ENCODE peak calls at places on chromosomes 12 and 14, in eight cellular contexts. C is heart right ventricle; N is CD4-positive, alpha-beta memory T cell; Y is lower lobe of right lung; H is upper lobe of right lung; I is dorsolateral prefrontal cortex; R is uterus; S is cardiac muscle cell. Z is an unnamed sample. For H3K27me3, the result is how much of the 10 kb centered on the place peaks cover.

GRCh38 chr12:103326190-103326589 is 169.6 kb downstream of the C12orf42 start:
- DNase-seq in S (no peak), C (no peak), I (no peak), N (no peak), Y (no peak), R (no peak), H (no peak), Z (peak)

GRCh38 chr12:122079038-122079531 is 529 bp downstream of the MLXIP start:
- DNase-seq in Y (peak), S (no peak), N (no peak), H (peak), C (no peak), I (no peak), R (no peak), Z (peak)

GRCh38 chr14:77593501-77593911 is 22.9 kb downstream of the SPTLC2 start:
- DNase-seq in R (no peak), I (no peak), C (no peak), S (peak), N (peak), Y (no peak), H (no peak), Z (no peak)

GRCh38 chr12:87020071-87020470 is 763.9 kb upstream of the MGAT4C start:
- DNase-seq in I (no peak), R (no peak), C (no peak), H (no peak), S (peak), N (no peak), Y (no peak), Z (no peak)

GRCh38 chr12:24496755-24497154 is 452.1 kb downstream of the BCAT1 start:
- DNase-seq in R (no peak), C (no peak), I (no peak), N (no peak), Y (no peak), H (no peak), S (peak), Z (no peak)

GRCh38 chr14:38900887-38901286 is 202.1 kb downstream of the SEC23A start:
- DNase-seq in R (no peak), Y (no peak), S (no peak), C (no peak), H (no peak), N (no peak), I (no peak), Z (no peak)

GRCh38 chr12:76680940-76681339 is 83.0 kb upstream of the ZDHHC17 start:
- DNase-seq in N (no peak), S (no peak), H (no peak), C (no peak), I (no peak), R (no peak), Y (no peak), Z (no peak)

GRCh38 chr12:27790179-27790578 is 10.1 kb upstream of the MANSC4 start:
- DNase-seq in C (no peak), I (no peak), N (no peak), Y (no peak), R (no peak), S (no peak), H (no peak), Z (no peak)

GRCh38 chr14:28704153-28704552 is 62.4 kb upstream of the FOXG1 start:
- DNase-seq in R (no peak), S (no peak), N (no peak), Y (no peak), H (no peak), I (no peak), C (no peak), Z (no peak)

GRCh38 chr12:47222960-47223847 is 143.4 kb upstream of the AMIGO2 start:
- DNase-seq in C (no peak), S (peak), H (no peak), I (no peak), Y (no peak), R (no peak), N (no peak), Z (peak)

GRCh38 chr12:91877022-91877421 is 268.6 kb downstream of the BTG1 start:
- DNase-seq in H (peak), I (no peak), S (peak), R (no peak), C (no peak), Y (peak), N (peak), Z (no peak)

GRCh38 chr12:59742831-59743230 is 147.0 kb downstream of the SLC16A7 start:
- DNase-seq in N (no peak), H (no peak), I (no peak), Y (no peak), C (no peak), S (peak), R (no peak), Z (no peak)

GRCh38 chr12:129084875-129085826 is 231.9 kb downstream of the GLT1D1 start:
- DNase-seq in Y (no peak), S (no peak), R (no peak), H (no peak), C (no peak), I (no peak), N (no peak), Z (no peak)

GRCh38 chr14:42113358-42114070 is 506.8 kb downstream of the LRFN5 start:
- DNase-seq in S (no peak), H (peak), R (no peak), Y (no peak), N (no peak), C (no peak), I (no peak), Z (no peak)

GRCh38 chr14:103391048-103391447 is 5.8 kb downstream of the MARK3 start:
- DNase-seq in I (no peak), R (no peak), Y (no peak), C (no peak), N (peak), S (peak), H (no peak), Z (peak)

GRCh38 chr12:130571734-130572133 is 144.4 kb downstream of the RIMBP2 start:
- DNase-seq in Y (no peak), H (no peak), C (no peak), R (no peak), S (no peak), N (no peak), I (no peak), Z (no peak)

GRCh38 chr12:130454296-130454695 is 116.6 kb downstream of the PIWIL1 start:
- DNase-seq in R (no peak), C (no peak), N (no peak), I (no peak), Y (no peak), S (no peak), H (no peak), Z (no peak)

GRCh38 chr12:67364228-67364627 is 95.1 kb downstream of the CAND1 start:
- DNase-seq in N (no peak), C (no peak), H (no peak), S (peak), R (no peak), Y (no peak), I (no peak), Z (no peak)

GRCh38 chr14:47040490-47040889 is 388.9 kb upstream of the RPL10L start:
- DNase-seq in N (no peak), C (no peak), S (no peak), H (no peak), Y (no peak), I (no peak), R (no peak), Z (peak)

GRCh38 chr14:55028066-55028465 is 1.0 kb downstream of the SOCS4 start:
- DNase-seq in I (no peak), C (no peak), S (peak), Y (no peak), R (no peak), H (no peak), N (no peak), Z (no peak)

GRCh38 chr14:20688167-20688839 is at the start of gene ANG:
- DNase-seq in S (no peak), N (no peak), I (no peak), H (no peak), R (no peak), C (no peak), Y (no peak), Z (no peak)

GRCh38 chr14:51607677-51608076 is 44.0 kb upstream of the FRMD6 start:
- DNase-seq in C (no peak), R (no peak), S (no peak), I (no peak), H (no peak), N (no peak), Y (no peak), Z (no peak)

DNA sequence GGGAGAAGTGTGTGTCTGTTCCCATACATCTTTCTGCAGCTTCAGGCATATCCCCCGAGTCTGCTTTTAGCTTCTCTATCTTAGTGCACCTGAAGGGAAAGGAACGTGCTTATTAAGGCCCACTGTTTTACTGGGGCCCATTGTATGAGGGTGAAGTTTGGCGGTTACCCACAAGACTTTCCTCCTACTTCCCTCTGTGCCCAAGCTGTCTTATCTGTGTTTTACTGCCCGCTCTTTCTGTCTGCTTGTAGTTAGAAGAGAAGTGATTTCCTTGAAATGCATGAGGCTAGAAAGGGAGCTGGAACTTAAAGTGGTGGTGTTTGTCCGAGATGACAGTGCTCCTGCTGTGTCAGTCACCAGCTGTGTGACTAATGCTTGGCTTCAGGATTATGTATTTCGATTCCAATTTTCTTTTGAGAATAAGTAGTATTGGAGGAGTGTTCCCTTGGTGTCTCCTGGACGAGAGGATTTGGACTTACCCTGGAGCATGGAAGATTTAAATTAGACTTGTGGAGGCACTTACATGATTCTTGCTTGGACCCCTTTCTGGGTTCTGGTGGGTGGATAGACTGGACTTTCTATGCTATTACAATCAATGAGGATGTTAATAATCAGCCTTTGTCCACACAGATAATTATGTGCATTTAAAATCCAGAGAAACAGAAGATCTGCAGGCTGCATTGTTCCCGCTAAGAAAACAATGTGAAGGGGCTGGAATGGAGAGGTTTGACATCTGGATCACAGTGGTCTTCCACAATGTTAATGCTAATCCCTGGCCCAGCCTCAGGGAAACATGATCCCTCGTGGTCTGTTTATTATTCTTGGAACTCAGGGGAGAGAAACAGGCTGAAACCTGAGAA is 13.9 kb upstream of the KRT86 start:
- DNase-seq in I (no peak), Y (no peak), C (no peak), N (no peak), R (no peak), H (no peak), S (no peak), Z (no peak)
- H3K27me3 ChIP-seq in I (under half), Y (under half), C (half or more), N (under half), R (under half), H (under half), S (half or more), Z (under half)

GRCh38 chr14:61568572-61569011 is 126.7 kb upstream of the HIF1A start:
- DNase-seq in H (peak), Y (peak), C (peak), I (no peak), R (no peak), S (no peak), N (peak), Z (peak)
- H3K4me3 ChIP-seq in H (peak), Y (peak), C (peak), I (peak), R (no peak), S (no peak), N (no peak), Z (peak)

GRCh38 chr14:33909380-33910084 is 41.3 kb downstream of the EGLN3 start:
- DNase-seq in C (no peak), S (no peak), N (no peak), I (no peak), Y (no peak), R (no peak), H (no peak), Z (no peak)

GRCh38 chr14:33906968-33907367 is 43.9 kb downstream of the EGLN3 start:
- DNase-seq in Y (no peak), H (no peak), R (no peak), N (no peak), S (no peak), I (no peak), C (no peak), Z (no peak)

GRCh38 chr14:33904609-33905008 is 46.3 kb downstream of the EGLN3 start:
- DNase-seq in S (no peak), C (no peak), I (no peak), H (no peak), Y (no peak), N (no peak), R (no peak), Z (no peak)

GRCh38 chr14:33911046-33911445 is 39.8 kb downstream of the EGLN3 start:
- DNase-seq in C (no peak), R (no peak), N (no peak), S (no peak), Y (no peak), I (no peak), H (no peak), Z (no peak)

GRCh38 chr14:33908540-33909223 is 42.2 kb downstream of the EGLN3 start:
- DNase-seq in Y (no peak), H (no peak), R (no peak), S (no peak), N (no peak), C (no peak), I (no peak), Z (peak)
- H3K27me3 ChIP-seq in Y (under half), H (under half), R (under half), S (under half), N (under half), C (under half), I (under half), Z (under half)

GRCh38 chr12:6849427-6849826 is 1.7 kb downstream of the CDCA3 start:
- DNase-seq in Y (no peak), I (no peak), C (no peak), R (no peak), N (no peak), S (no peak), H (no peak), Z (no peak)
- H3K4me3 ChIP-seq in Y (no peak), I (no peak), C (no peak), R (no peak), N (no peak), S (no peak), H (no peak), Z (no peak)

GRCh38 chr12:52331039-52331438 is 9.8 kb upstream of the KRT83 start:
- DNase-seq in N (no peak), C (no peak), Y (no peak), R (no peak), I (no peak), S (no peak), H (no peak), Z (no peak)

GRCh38 chr12:52333321-52333720 is 12.1 kb upstream of the KRT83 start:
- DNase-seq in I (no peak), Y (no peak), R (no peak), S (no peak), H (no peak), N (no peak), C (no peak), Z (no peak)

GRCh38 chr12:52331833-52332232 is 10.6 kb upstream of the KRT83 start:
- DNase-seq in I (no peak), N (no peak), S (no peak), R (no peak), H (no peak), Y (no peak), C (no peak), Z (no peak)

GRCh38 chr12:52334185-52334584 is 13.0 kb upstream of the KRT83 start:
- DNase-seq in R (no peak), H (no peak), N (no peak), I (no peak), C (no peak), Y (no peak), S (no peak), Z (no peak)

DNA sequence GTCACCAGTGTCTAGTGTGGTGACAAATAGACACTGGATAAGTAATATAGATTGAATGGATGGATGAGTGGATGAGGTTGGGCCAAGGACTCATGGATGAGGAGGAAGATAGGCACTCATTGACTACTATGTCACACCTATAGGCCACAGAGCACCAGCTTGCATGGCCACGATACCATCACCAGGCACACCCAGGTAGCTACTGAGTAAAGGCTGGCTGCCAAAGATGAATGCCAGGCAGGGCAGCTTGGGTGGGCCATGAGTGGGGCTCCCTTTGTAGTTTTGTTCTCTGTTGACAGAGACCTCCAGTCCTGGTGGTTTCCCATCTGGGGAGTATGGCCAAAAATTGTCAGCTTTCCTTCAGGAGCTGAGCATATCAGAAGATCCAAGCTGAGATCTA is 11.2 kb upstream of the KRT83 start:
- DNase-seq in H (no peak), R (no peak), Y (no peak), C (no peak), N (no peak), I (no peak), S (no peak), Z (no peak)
- H3K27me3 ChIP-seq in H (under half), R (under half), Y (under half), C (under half), N (under half), I (under half), S (under half), Z (under half)

DNA sequence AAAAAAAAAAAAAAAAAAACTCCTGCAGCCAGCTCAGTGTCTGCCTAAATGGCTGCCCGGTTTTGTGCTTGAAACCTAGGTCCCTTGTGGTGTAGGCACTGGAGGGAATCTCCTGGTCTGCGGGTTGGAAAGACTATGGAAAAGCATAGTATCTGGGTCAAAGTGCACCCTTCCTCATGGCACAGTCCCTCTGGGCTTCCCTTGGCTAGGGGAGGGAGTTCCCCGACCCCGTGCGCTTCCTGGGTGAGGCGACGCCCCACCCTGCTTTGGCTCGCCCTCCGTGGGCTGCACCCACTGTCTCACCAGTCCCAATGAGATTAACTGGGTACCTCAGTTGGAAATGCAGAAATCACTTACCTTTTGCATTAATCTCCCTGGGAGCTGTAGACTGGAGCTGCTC is 14.3 kb downstream of the PTCSC3 start:
- DNase-seq in N (no peak), H (no peak), I (no peak), C (no peak), S (no peak), Y (no peak), R (no peak), Z (no peak)
- H3K4me3 ChIP-seq in N (no peak), H (no peak), I (no peak), C (no peak), S (no peak), Y (no peak), R (no peak), Z (no peak)

DNA sequence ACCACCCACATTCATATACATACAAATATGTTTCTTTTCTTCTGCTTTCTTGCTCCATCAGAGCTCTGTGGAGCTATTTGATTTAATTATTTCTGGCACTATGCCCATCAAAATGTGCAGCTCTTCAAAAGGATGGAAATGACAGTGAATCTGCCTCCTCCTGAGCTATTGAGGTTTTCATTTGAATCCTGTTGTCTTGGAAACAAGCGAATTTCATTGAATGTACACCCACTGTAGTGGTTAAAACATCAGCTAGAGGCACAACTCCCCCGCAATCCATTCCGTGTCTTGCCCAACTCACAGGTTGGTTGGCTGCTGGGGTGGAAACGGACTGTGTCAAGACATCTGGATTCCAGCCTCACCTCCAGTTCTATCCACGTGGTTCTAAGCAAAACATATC is 199.5 kb downstream of the SPTSSA start:
- DNase-seq in Y (no peak), H (no peak), R (no peak), S (no peak), N (no peak), C (no peak), I (no peak), Z (no peak)
- H3K27me3 ChIP-seq in Y (under half), H (under half), R (under half), S (under half), N (under half), C (under half), I (under half), Z (under half)

GRCh38 chr12:119594399-119594730 is 791 bp downstream of the TMEM233 start:
- DNase-seq in I (no peak), S (peak), N (no peak), H (no peak), C (no peak), Y (no peak), R (no peak), Z (no peak)
- H3K4me3 ChIP-seq in I (peak), S (peak), N (no peak), H (peak), C (peak), Y (peak), R (no peak), Z (peak)

DNA sequence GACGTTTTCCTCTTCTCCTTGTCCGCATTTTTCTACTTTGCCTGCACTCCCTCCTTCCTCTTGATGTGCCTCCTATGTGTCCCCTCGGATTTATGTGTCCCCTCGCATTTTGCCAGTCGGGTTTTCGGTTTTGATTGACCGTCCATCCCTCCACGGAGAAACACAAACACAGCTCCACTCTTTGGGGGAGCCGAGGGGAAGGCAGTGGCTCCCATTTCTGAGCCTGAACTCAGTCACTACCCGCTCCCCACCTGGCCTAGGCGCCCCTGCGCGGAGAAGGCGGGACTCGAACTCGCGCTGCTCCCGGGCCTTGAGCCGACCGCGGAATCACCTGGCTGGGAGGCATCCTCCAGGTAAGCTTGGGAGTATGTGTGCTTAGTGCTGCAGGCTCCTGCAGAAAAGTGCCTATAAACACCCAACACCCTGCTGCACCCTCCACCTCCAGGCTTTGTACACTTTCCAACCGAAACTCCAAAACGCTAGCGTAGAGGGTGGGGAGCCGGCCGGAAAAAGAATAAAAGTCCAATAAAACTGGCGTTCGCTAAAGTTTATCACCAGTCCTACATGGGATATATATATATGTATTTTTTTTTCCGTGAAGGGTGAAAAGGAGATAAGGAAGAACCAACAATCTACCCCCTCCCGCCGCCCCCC is 3.4 kb upstream of the CCND2 start:
- DNase-seq in S (no peak), C (peak), Y (no peak), R (no peak), I (no peak), H (no peak), N (peak), Z (peak)
- H3K27me3 ChIP-seq in S (under half), C (under half), Y (half or more), R (under half), I (under half), H (under half), N (under half), Z (under half)

GRCh38 chr12:105109465-105110212 is 2.1 kb downstream of the WASHC4 start:
- DNase-seq in N (no peak), Y (no peak), C (no peak), H (no peak), S (peak), I (no peak), R (no peak), Z (no peak)
- H3K4me3 ChIP-seq in N (peak), Y (peak), C (peak), H (peak), S (no peak), I (peak), R (no peak), Z (no peak)